ENCODE peak calls at places on chromosomes 4 and X, in nine cellular contexts. One of them, this sample, is unnamed.
A peak's percentile ranks its signal among the peaks of the same experiment; 100 is the strongest.

GRCh38 chr4:16993966-16994840 is 95.8 kb upstream of the LDB2 start:
- DNase-seq in SK-N-SH: no peak
- DNase-seq in endothelial cell of umbilical vein: no peak
- DNase-seq in sigmoid colon: no peak
- DNase-seq in prostate gland: no peak
- DNase-seq in GM12878: no peak
- DNase-seq in breast epithelium: no peak
- DNase-seq in GM23338: peak; percentile 63
- DNase-seq in transverse colon: no peak
- DNase-seq in this sample: no peak

GRCh38 chrX:24243692-24244091 is 70.2 kb downstream of the SUPT20HL2 start:
- DNase-seq in SK-N-SH: no peak
- DNase-seq in endothelial cell of umbilical vein: no peak
- DNase-seq in sigmoid colon: no peak
- DNase-seq in prostate gland: no peak
- DNase-seq in GM12878: no peak
- DNase-seq in breast epithelium: no peak
- DNase-seq in GM23338: no peak
- DNase-seq in transverse colon: no peak
- DNase-seq in this sample: no peak

GRCh38 chrX:11750694-11751093 is 7.3 kb upstream of the MSL3 start:
- DNase-seq in SK-N-SH: no peak
- DNase-seq in endothelial cell of umbilical vein: no peak
- DNase-seq in sigmoid colon: no peak
- DNase-seq in prostate gland: no peak
- DNase-seq in GM12878: no peak
- DNase-seq in breast epithelium: no peak
- DNase-seq in GM23338: no peak
- DNase-seq in transverse colon: no peak
- DNase-seq in this sample: no peak

GRCh38 chrX:105515561-105515960 is 295.1 kb upstream of the TEX13A start:
- DNase-seq in SK-N-SH: no peak
- DNase-seq in endothelial cell of umbilical vein: no peak
- DNase-seq in sigmoid colon: no peak
- DNase-seq in prostate gland: no peak
- DNase-seq in GM12878: no peak
- DNase-seq in breast epithelium: no peak
- DNase-seq in GM23338: no peak
- DNase-seq in transverse colon: no peak
- DNase-seq in this sample: no peak

GRCh38 chr4:78542373-78542772 is 9.2 kb upstream of the ANXA3 start:
- DNase-seq in SK-N-SH: no peak
- DNase-seq in endothelial cell of umbilical vein: no peak
- DNase-seq in sigmoid colon: no peak
- DNase-seq in prostate gland: no peak
- DNase-seq in GM12878: no peak
- DNase-seq in breast epithelium: no peak
- DNase-seq in GM23338: no peak
- DNase-seq in transverse colon: no peak
- DNase-seq in this sample: no peak

GRCh38 chr4:184417802-184418511 is 56.4 kb downstream of the IRF2 start:
- DNase-seq in SK-N-SH: no peak
- DNase-seq in endothelial cell of umbilical vein: peak; percentile 30
- DNase-seq in sigmoid colon: no peak
- DNase-seq in prostate gland: peak; percentile 88
- DNase-seq in GM12878: peak; percentile 78
- DNase-seq in breast epithelium: no peak
- DNase-seq in GM23338: no peak
- DNase-seq in transverse colon: no peak
- DNase-seq in this sample: no peak

GRCh38 chrX:114800719-114801118 is 216.7 kb downstream of the IL13RA2 start:
- DNase-seq in SK-N-SH: no peak
- DNase-seq in endothelial cell of umbilical vein: no peak
- DNase-seq in sigmoid colon: no peak
- DNase-seq in prostate gland: no peak
- DNase-seq in GM12878: no peak
- DNase-seq in breast epithelium: no peak
- DNase-seq in GM23338: no peak
- DNase-seq in transverse colon: no peak
- DNase-seq in this sample: no peak

GRCh38 chrX:110665636-110666035 is 130.0 kb downstream of the CHRDL1 start:
- DNase-seq in SK-N-SH: peak; percentile 20
- DNase-seq in endothelial cell of umbilical vein: no peak
- DNase-seq in sigmoid colon: no peak
- DNase-seq in prostate gland: no peak
- DNase-seq in GM12878: no peak
- DNase-seq in breast epithelium: no peak
- DNase-seq in GM23338: peak; percentile 69
- DNase-seq in transverse colon: peak; percentile 10
- DNase-seq in this sample: no peak

GRCh38 chrX:42778096-42778495 is at the start of gene PPP1R2C:
- DNase-seq in SK-N-SH: no peak
- DNase-seq in endothelial cell of umbilical vein: no peak
- DNase-seq in sigmoid colon: no peak
- DNase-seq in prostate gland: no peak
- DNase-seq in GM12878: no peak
- DNase-seq in breast epithelium: no peak
- DNase-seq in GM23338: no peak
- DNase-seq in transverse colon: peak; percentile 7
- DNase-seq in this sample: no peak

GRCh38 chrX:81294101-81294500 is 92.2 kb downstream of the SH3BGRL start:
- DNase-seq in SK-N-SH: no peak
- DNase-seq in endothelial cell of umbilical vein: no peak
- DNase-seq in sigmoid colon: no peak
- DNase-seq in prostate gland: no peak
- DNase-seq in GM12878: no peak
- DNase-seq in breast epithelium: no peak
- DNase-seq in GM23338: no peak
- DNase-seq in transverse colon: no peak
- DNase-seq in this sample: no peak

GRCh38 chr4:72489267-72489666 is 79.8 kb downstream of the ADAMTS3 start:
- DNase-seq in SK-N-SH: no peak
- DNase-seq in endothelial cell of umbilical vein: no peak
- DNase-seq in sigmoid colon: no peak
- DNase-seq in prostate gland: no peak
- DNase-seq in GM12878: no peak
- DNase-seq in breast epithelium: no peak
- DNase-seq in GM23338: no peak
- DNase-seq in transverse colon: no peak
- DNase-seq in this sample: no peak

GRCh38 chrX:110381216-110381615 is 22.6 kb downstream of the RTL9 start:
- DNase-seq in SK-N-SH: no peak
- DNase-seq in endothelial cell of umbilical vein: no peak
- DNase-seq in sigmoid colon: no peak
- DNase-seq in prostate gland: no peak
- DNase-seq in GM12878: no peak
- DNase-seq in breast epithelium: no peak
- DNase-seq in GM23338: no peak
- DNase-seq in transverse colon: no peak
- DNase-seq in this sample: no peak

GRCh38 chr4:36237366-36238353 is 6.7 kb downstream of the ARAP2 start:
- DNase-seq in SK-N-SH: no peak
- DNase-seq in endothelial cell of umbilical vein: no peak
- DNase-seq in sigmoid colon: no peak
- DNase-seq in prostate gland: no peak
- DNase-seq in GM12878: no peak
- DNase-seq in breast epithelium: no peak
- DNase-seq in GM23338: no peak
- DNase-seq in transverse colon: no peak
- DNase-seq in this sample: no peak

DNA sequence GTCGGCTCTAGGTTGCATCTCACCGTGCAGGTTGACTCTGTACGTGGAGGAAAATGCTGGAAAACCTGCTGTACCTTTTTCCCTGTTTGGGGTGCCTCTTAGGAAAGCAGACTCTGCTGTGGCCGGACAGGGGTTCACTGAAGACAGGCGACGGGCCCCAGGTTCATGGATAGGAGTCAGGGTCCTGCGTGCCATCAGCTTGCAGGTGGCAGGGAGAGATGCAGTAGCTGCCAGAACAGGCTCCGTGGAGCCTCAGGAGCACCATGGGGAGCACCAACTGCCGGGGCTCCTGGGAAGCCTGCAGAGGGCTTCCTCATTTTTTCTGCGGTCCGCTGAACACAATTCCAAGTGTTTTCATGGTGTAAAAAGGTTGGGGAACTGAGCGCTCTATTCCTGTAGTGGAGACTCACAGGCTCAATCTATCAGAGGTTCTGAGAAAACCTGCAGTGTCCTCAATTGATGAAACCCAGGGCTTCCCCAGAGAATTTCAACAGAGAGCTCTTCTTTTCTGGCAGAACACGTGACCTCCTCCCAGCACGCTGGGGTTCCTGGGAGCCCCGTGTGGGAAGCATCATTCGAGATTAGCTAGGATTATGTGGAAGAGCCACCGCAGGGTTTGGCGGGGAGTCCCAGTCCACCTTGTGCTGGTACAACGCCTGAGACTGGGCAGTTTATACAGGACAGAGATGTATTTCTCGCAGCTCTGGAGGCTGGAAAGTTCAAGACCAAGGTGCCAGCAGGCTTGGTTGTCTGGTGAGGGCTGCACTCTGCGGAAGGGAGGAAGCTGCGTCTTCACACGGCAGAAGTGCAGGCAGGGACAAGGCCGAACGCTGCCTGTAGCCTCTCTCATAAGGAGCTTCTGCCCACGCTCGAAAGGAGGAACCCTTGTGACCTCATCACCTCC is 1.6 kb downstream of the HTRA3 start:
- DNase-seq in SK-N-SH: no peak
- DNase-seq in endothelial cell of umbilical vein: no peak
- DNase-seq in sigmoid colon: peak; percentile 75
- DNase-seq in prostate gland: no peak
- DNase-seq in GM12878: no peak
- DNase-seq in breast epithelium: no peak
- DNase-seq in GM23338: no peak
- DNase-seq in transverse colon: no peak
- DNase-seq in this sample: no peak
- TF ChIP-seq POLR2AphosphoS5 in SK-N-SH: no peak
- TF ChIP-seq POLR2AphosphoS5 in endothelial cell of umbilical vein: no peak
- TF ChIP-seq POLR2AphosphoS5 in sigmoid colon: peak; percentile 57
- TF ChIP-seq POLR2AphosphoS5 in prostate gland: no peak
- TF ChIP-seq POLR2AphosphoS5 in GM12878: no peak
- TF ChIP-seq POLR2AphosphoS5 in breast epithelium: no peak
- TF ChIP-seq POLR2AphosphoS5 in GM23338: no peak
- TF ChIP-seq POLR2AphosphoS5 in transverse colon: no peak
- TF ChIP-seq POLR2AphosphoS5 in this sample: no peak

DNA sequence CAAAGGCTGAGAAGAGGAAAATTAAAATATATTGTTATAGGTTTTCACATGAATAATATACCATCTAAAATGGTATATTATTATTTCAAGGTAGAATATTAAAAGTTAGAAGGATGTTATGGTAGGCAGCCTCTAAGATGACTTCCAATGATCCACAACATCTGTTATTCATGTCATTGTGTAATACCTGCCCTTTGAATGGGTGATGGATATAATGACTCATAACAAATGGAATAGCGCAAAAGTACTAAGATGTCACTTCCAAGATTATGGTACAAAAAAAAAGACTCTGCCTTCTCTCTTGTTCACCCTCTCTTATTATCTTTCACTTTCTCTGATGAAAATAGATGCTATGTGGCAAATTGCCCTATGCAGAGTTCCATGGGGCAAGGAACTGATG is 57.8 kb downstream of the HS6ST2 start:
- DNase-seq in SK-N-SH: no peak
- DNase-seq in endothelial cell of umbilical vein: no peak
- DNase-seq in sigmoid colon: no peak
- DNase-seq in prostate gland: no peak
- DNase-seq in GM12878: no peak
- DNase-seq in breast epithelium: no peak
- DNase-seq in GM23338: no peak
- DNase-seq in transverse colon: no peak
- DNase-seq in this sample: no peak
- H3K4me3 ChIP-seq in SK-N-SH: no peak overlapping the region
- H3K4me3 ChIP-seq in endothelial cell of umbilical vein: no peak overlapping the region
- H3K4me3 ChIP-seq in sigmoid colon: no peak overlapping the region
- H3K4me3 ChIP-seq in prostate gland: no peak overlapping the region
- H3K4me3 ChIP-seq in GM12878: no peak overlapping the region
- H3K4me3 ChIP-seq in breast epithelium: no peak overlapping the region
- H3K4me3 ChIP-seq in GM23338: no peak overlapping the region
- H3K4me3 ChIP-seq in transverse colon: no peak overlapping the region
- H3K4me3 ChIP-seq in this sample: no peak overlapping the region

DNA sequence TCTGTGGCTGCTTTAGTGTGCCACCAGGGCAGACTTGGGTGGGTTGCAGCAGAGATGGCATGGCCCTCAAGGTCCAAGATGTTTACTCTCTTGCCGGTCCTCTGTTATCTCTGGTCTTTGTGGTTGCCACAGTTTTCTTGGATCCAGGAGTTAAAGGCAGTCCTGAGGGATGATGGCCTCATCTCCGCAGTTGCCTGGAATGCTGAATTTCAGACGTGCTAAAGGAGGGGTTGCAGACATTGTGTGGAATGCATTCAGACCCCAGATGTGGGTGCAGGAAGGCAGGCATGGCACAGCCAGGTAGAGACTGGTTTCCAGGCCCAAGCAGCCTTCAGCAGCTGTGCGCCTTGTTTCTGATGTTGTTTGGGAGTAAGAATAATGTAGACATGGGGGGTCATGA is 64.4 kb downstream of the TBL1X start:
- DNase-seq in SK-N-SH: no peak
- DNase-seq in endothelial cell of umbilical vein: no peak
- DNase-seq in sigmoid colon: no peak
- DNase-seq in prostate gland: no peak
- DNase-seq in GM12878: no peak
- DNase-seq in breast epithelium: no peak
- DNase-seq in GM23338: peak; percentile 29
- DNase-seq in transverse colon: no peak
- DNase-seq in this sample: no peak
- H3K4me1 ChIP-seq in SK-N-SH: no peaks in the 10 kb centered on the region
- H3K4me1 ChIP-seq in endothelial cell of umbilical vein: peaks cover 11% of the 10 kb centered on the region
- H3K4me1 ChIP-seq in sigmoid colon: no peaks in the 10 kb centered on the region
- H3K4me1 ChIP-seq in prostate gland: no peaks in the 10 kb centered on the region
- H3K4me1 ChIP-seq in GM12878: no peaks in the 10 kb centered on the region
- H3K4me1 ChIP-seq in breast epithelium: no peaks in the 10 kb centered on the region
- H3K4me1 ChIP-seq in GM23338: peaks cover 30% of the 10 kb centered on the region
- H3K4me1 ChIP-seq in transverse colon: peaks cover 5% of the 10 kb centered on the region
- H3K4me1 ChIP-seq in this sample: no peaks in the 10 kb centered on the region

DNA sequence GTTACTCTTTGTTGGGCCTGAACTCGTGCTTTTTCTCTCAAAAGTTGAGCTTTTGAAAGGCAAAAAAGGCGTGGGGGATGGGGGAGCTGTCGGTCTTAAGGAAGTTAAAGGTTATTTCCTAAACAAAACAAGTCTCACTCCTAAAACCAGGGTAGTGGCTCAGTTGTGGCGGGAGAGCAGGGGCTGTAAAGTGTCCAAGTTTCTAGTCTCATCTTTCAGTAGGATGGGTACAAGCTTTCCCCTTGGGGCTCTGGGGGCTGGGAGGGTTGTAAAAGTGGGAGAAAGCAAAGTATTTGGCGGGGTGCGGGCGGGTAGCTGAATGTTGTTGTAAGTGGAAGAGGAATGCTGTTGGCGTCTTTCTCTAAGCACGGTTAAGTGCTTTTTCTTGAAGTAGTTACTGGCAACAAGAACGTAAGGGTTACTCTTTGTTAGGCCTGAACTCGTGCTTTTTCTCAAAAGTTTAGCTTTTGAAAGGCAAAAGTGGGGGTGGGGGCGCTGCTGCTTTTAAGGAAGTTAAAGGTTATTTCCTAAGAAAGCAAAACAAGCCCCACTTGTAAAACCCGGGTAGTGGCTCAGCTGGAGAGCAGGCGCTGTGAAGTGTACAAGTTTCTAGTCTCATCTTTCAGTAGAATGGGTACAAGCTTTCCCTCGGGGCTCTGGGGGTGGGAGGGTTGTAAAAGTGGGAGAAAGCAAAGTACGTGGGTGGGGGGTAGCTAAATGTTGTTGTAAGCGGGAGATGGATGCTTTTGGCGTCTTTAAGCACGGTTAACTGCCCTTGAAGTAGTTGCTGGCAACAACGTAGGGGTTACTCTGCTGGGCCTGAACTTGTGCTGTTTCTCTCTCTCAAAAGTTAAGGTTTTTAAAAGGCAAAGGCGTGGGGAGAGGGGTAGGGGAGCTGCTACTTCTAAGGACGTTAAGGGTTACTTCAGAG is 1.1 kb upstream of the WDR1 start:
- DNase-seq in SK-N-SH: no peak
- DNase-seq in endothelial cell of umbilical vein: peak; percentile 58
- DNase-seq in sigmoid colon: peak; percentile 73
- DNase-seq in prostate gland: no peak
- DNase-seq in GM12878: peak; percentile 20
- DNase-seq in breast epithelium: peak; percentile 58
- DNase-seq in GM23338: peak; percentile 51
- DNase-seq in transverse colon: peak; percentile 48
- DNase-seq in this sample: no peak
- TF ChIP-seq POLR2AphosphoS5 in SK-N-SH: no peak
- TF ChIP-seq POLR2AphosphoS5 in endothelial cell of umbilical vein: no peak
- TF ChIP-seq POLR2AphosphoS5 in sigmoid colon: no peak
- TF ChIP-seq POLR2AphosphoS5 in prostate gland: no peak
- TF ChIP-seq POLR2AphosphoS5 in GM12878: no peak
- TF ChIP-seq POLR2AphosphoS5 in breast epithelium: no peak
- TF ChIP-seq POLR2AphosphoS5 in GM23338: no peak
- TF ChIP-seq POLR2AphosphoS5 in transverse colon: no peak
- TF ChIP-seq POLR2AphosphoS5 in this sample: no peak

This sample was measured in upper lobe of left lung.